ENCODE peak calls at places on chromosomes 12 and 14, in ten cellular contexts. One of them, this sample, is unnamed.
A peak's percentile ranks its signal among the peaks of the same experiment; 100 is the strongest.

GRCh38 chr12:122203301-122203967 is at the start of gene B3GNT4:
- DNase-seq in effector memory CD4-positive, alpha-beta T cell: peak; percentile 65
- DNase-seq in AG04450: no peak
- DNase-seq in PC-9: peak; percentile 76
- DNase-seq in ovary: no peak
- DNase-seq in GM23248: peak; percentile 76
- DNase-seq in WERI-Rb-1: peak; percentile 75
- DNase-seq in SJSA1: no peak
- DNase-seq in tibial artery: peak; percentile 18
- DNase-seq in A549: peak; percentile 79
- DNase-seq in this sample: peak; percentile 54

GRCh38 chr12:47408171-47408871 is 297.5 kb downstream of the RPAP3 start:
- DNase-seq in AG04450: no peak
- DNase-seq in PC-9: peak; percentile 49
- DNase-seq in effector memory CD4-positive, alpha-beta T cell: no peak
- DNase-seq in ovary: no peak
- DNase-seq in GM23248: no peak
- DNase-seq in SJSA1: no peak
- DNase-seq in WERI-Rb-1: no peak
- DNase-seq in A549: peak; percentile 22
- DNase-seq in tibial artery: no peak
- DNase-seq in this sample: peak; percentile 89

GRCh38 chr14:70555890-70556289 is 21.1 kb upstream of the ADAM20 start:
- DNase-seq in ovary: no peak
- DNase-seq in SJSA1: no peak
- DNase-seq in tibial artery: no peak
- DNase-seq in effector memory CD4-positive, alpha-beta T cell: no peak
- DNase-seq in PC-9: no peak
- DNase-seq in WERI-Rb-1: no peak
- DNase-seq in AG04450: no peak
- DNase-seq in GM23248: peak; percentile 55
- DNase-seq in A549: no peak
- DNase-seq in this sample: no peak

GRCh38 chr14:37864861-37865718 is 269.7 kb downstream of the TTC6 start:
- DNase-seq in ovary: no peak
- DNase-seq in PC-9: no peak
- DNase-seq in tibial artery: no peak
- DNase-seq in effector memory CD4-positive, alpha-beta T cell: no peak
- DNase-seq in AG04450: no peak
- DNase-seq in GM23248: peak; percentile 87
- DNase-seq in A549: no peak
- DNase-seq in WERI-Rb-1: no peak
- DNase-seq in SJSA1: no peak
- DNase-seq in this sample: no peak

GRCh38 chr12:6295187-6295811 is 15.2 kb upstream of the PLEKHG6 start:
- DNase-seq in WERI-Rb-1: no peak
- DNase-seq in SJSA1: peak; percentile 85
- DNase-seq in effector memory CD4-positive, alpha-beta T cell: no peak
- DNase-seq in ovary: no peak
- DNase-seq in PC-9: peak; percentile 95
- DNase-seq in tibial artery: no peak
- DNase-seq in GM23248: peak; percentile 93
- DNase-seq in AG04450: peak; percentile 32
- DNase-seq in A549: peak; percentile 93
- DNase-seq in this sample: no peak

GRCh38 chr14:65551019-65551643 is 138.6 kb downstream of the FUT8 start:
- DNase-seq in A549: no peak
- DNase-seq in SJSA1: no peak
- DNase-seq in effector memory CD4-positive, alpha-beta T cell: no peak
- DNase-seq in ovary: no peak
- DNase-seq in AG04450: no peak
- DNase-seq in PC-9: no peak
- DNase-seq in WERI-Rb-1: no peak
- DNase-seq in GM23248: no peak
- DNase-seq in tibial artery: no peak
- DNase-seq in this sample: no peak

GRCh38 chr12:29743801-29744200 is 39.9 kb downstream of the TMTC1 start:
- DNase-seq in GM23248: peak; percentile 78
- DNase-seq in AG04450: peak; percentile 80
- DNase-seq in SJSA1: no peak
- DNase-seq in tibial artery: no peak
- DNase-seq in effector memory CD4-positive, alpha-beta T cell: no peak
- DNase-seq in ovary: no peak
- DNase-seq in A549: no peak
- DNase-seq in PC-9: no peak
- DNase-seq in WERI-Rb-1: peak; percentile 55
- DNase-seq in this sample: no peak

GRCh38 chr12:65490193-65490592 is 211.7 kb downstream of the MSRB3 start:
- DNase-seq in A549: no peak
- DNase-seq in AG04450: no peak
- DNase-seq in WERI-Rb-1: no peak
- DNase-seq in SJSA1: peak; percentile 62
- DNase-seq in effector memory CD4-positive, alpha-beta T cell: no peak
- DNase-seq in PC-9: no peak
- DNase-seq in GM23248: peak; percentile 36
- DNase-seq in ovary: no peak
- DNase-seq in tibial artery: no peak
- DNase-seq in this sample: no peak

GRCh38 chr12:25377475-25378179 is 126.9 kb upstream of the KRAS start:
- DNase-seq in AG04450: peak; percentile 63
- DNase-seq in ovary: no peak
- DNase-seq in PC-9: no peak
- DNase-seq in GM23248: peak; percentile 80
- DNase-seq in SJSA1: no peak
- DNase-seq in tibial artery: no peak
- DNase-seq in effector memory CD4-positive, alpha-beta T cell: peak; percentile 8
- DNase-seq in A549: no peak
- DNase-seq in WERI-Rb-1: no peak
- DNase-seq in this sample: no peak

GRCh38 chr12:6192604-6193380 is 7.4 kb upstream of the CD9 start:
- DNase-seq in ovary: no peak
- DNase-seq in AG04450: no peak
- DNase-seq in tibial artery: no peak
- DNase-seq in WERI-Rb-1: no peak
- DNase-seq in PC-9: no peak
- DNase-seq in SJSA1: no peak
- DNase-seq in effector memory CD4-positive, alpha-beta T cell: no peak
- DNase-seq in GM23248: no peak
- DNase-seq in A549: no peak
- DNase-seq in this sample: no peak

GRCh38 chr12:20451759-20452158 is 83.4 kb downstream of the PDE3A start:
- DNase-seq in GM23248: peak; percentile 62
- DNase-seq in effector memory CD4-positive, alpha-beta T cell: no peak
- DNase-seq in AG04450: no peak
- DNase-seq in WERI-Rb-1: no peak
- DNase-seq in A549: peak; percentile 10
- DNase-seq in SJSA1: peak; percentile 80
- DNase-seq in ovary: no peak
- DNase-seq in tibial artery: no peak
- DNase-seq in PC-9: no peak
- DNase-seq in this sample: no peak

DNA sequence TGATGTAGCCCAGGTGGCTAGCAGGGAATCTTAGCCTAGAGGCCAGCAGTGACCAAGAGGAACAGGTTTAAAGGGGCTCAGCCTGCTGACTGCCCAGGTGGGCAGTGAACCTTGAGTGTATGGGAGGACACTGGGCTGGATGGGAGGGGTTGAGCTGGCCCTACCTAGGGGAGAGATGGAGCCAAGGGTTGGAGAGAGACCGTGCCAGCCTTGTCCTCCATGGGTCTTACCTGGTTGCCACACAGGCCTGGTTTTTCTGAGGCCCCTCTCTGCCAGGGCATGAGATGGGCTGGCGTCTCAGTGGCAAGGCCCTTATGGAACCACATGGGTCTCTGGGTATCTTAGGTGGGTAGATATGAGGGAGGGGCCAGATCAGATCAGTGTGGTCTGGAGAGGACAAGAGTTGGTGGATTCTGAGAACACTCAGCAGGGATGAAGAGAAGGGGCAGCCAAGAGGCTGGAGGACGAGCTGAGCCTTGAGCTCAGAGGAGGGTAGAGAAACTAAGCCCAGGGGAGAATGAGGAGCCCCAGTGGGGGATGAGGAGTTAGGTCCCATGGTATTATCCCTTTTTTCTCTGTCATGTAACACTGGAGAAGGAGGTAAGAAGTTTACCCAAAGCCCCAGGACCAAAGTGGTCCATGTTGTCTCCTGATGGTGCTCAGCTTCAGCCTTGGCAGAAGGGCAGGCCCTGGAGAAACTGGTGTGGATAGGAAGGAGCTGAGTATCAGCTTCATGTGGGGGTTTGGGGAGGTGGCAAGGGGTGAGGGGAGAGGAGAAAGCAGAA is 3.7 kb downstream of the GZMB start:
- DNase-seq in GM23248: no peak
- DNase-seq in effector memory CD4-positive, alpha-beta T cell: no peak
- DNase-seq in A549: no peak
- DNase-seq in AG04450: no peak
- DNase-seq in ovary: no peak
- DNase-seq in PC-9: no peak
- DNase-seq in SJSA1: no peak
- DNase-seq in tibial artery: no peak
- DNase-seq in WERI-Rb-1: no peak
- DNase-seq in this sample: no peak
- H3K27ac ChIP-seq in GM23248: no peak overlapping the region
- H3K27ac ChIP-seq in effector memory CD4-positive, alpha-beta T cell: no peak overlapping the region
- H3K27ac ChIP-seq in A549: no peak overlapping the region
- H3K27ac ChIP-seq in AG04450: no peak overlapping the region
- H3K27ac ChIP-seq in ovary: no peak overlapping the region
- H3K27ac ChIP-seq in PC-9: no peak overlapping the region
- H3K27ac ChIP-seq in SJSA1: no peak overlapping the region
- H3K27ac ChIP-seq in tibial artery: no peak overlapping the region
- H3K27ac ChIP-seq in WERI-Rb-1: no peak overlapping the region
- H3K27ac ChIP-seq in this sample: no peak overlapping the region

GRCh38 chr14:34460295-34460694 is 1.7 kb downstream of the SPTSSA start:
- DNase-seq in PC-9: no peak
- DNase-seq in ovary: no peak
- DNase-seq in AG04450: no peak
- DNase-seq in effector memory CD4-positive, alpha-beta T cell: no peak
- DNase-seq in WERI-Rb-1: no peak
- DNase-seq in SJSA1: no peak
- DNase-seq in A549: no peak
- DNase-seq in tibial artery: no peak
- DNase-seq in GM23248: no peak
- DNase-seq in this sample: no peak
- H3K4me3 ChIP-seq in PC-9: peak overlapping the region; percentile 67
- H3K4me3 ChIP-seq in ovary: no peak overlapping the region
- H3K4me3 ChIP-seq in AG04450: peak overlapping the region; percentile 91
- H3K4me3 ChIP-seq in effector memory CD4-positive, alpha-beta T cell: no peak overlapping the region
- H3K4me3 ChIP-seq in WERI-Rb-1: no peak overlapping the region
- H3K4me3 ChIP-seq in SJSA1: peak overlapping the region; percentile 81
- H3K4me3 ChIP-seq in A549: peak overlapping the region; percentile 79
- H3K4me3 ChIP-seq in tibial artery: no peak overlapping the region
- H3K4me3 ChIP-seq in GM23248: peak overlapping the region; percentile 82
- H3K4me3 ChIP-seq in this sample: peak overlapping the region; percentile 74

GRCh38 chr12:130579231-130579630 is 136.9 kb downstream of the RIMBP2 start:
- DNase-seq in effector memory CD4-positive, alpha-beta T cell: no peak
- DNase-seq in WERI-Rb-1: no peak
- DNase-seq in AG04450: no peak
- DNase-seq in ovary: no peak
- DNase-seq in GM23248: no peak
- DNase-seq in SJSA1: no peak
- DNase-seq in A549: no peak
- DNase-seq in PC-9: no peak
- DNase-seq in tibial artery: no peak
- DNase-seq in this sample: no peak
- H3K9me3 ChIP-seq in effector memory CD4-positive, alpha-beta T cell: peaks cover 3% of the 10 kb centered on the region
- H3K9me3 ChIP-seq in WERI-Rb-1: no peaks in the 10 kb centered on the region
- H3K9me3 ChIP-seq in AG04450: peaks cover 67% of the 10 kb centered on the region
- H3K9me3 ChIP-seq in ovary: no peaks in the 10 kb centered on the region
- H3K9me3 ChIP-seq in GM23248: no peaks in the 10 kb centered on the region
- H3K9me3 ChIP-seq in SJSA1: no peaks in the 10 kb centered on the region
- H3K9me3 ChIP-seq in A549: no peaks in the 10 kb centered on the region
- H3K9me3 ChIP-seq in PC-9: no peaks in the 10 kb centered on the region
- H3K9me3 ChIP-seq in tibial artery: no peaks in the 10 kb centered on the region
- H3K9me3 ChIP-seq in this sample: no peaks in the 10 kb centered on the region

DNA sequence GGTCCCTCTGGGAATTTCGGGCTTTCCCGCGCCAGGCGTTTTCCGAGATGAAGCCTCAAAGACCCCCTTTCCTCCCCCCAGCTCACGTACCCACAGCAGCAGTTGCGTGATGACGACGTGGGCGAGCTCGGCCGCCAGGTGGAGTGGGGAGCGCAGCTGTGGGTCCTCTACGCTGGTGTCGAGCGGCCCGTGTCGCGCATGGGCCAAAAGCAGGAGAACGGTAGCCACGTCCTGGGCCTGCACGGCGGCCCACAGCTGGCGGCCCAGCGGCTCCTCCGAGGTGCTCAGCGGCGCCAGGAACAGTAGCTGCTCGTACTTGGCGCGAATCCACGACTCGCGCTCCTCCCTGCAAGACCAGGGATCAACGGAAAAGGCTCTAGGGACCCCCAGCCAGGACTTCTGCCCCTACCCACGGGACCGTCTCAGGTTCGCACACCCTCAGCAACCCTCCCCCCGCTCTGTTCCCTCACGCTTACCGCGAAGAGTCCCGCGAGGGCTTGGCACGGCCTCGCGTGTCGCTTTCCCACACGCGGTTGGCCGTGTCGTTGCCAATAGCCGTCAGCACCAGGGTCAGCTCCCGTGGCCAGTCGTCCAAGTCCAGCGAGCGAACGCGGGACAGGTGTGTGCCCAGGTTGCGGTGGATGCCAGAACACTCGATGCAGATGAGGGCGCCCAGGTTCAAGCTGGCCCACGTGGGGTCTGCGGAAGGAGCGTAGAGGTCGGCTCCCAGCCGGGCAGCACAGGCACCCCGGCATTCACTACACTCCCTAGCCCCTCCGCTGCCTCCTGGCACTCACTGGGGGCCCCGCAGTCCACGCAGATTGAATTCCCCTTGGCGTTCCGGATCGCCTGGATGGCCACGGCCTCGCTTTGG is 11.4 kb downstream of the AGAP2 start:
- DNase-seq in PC-9: no peak
- DNase-seq in GM23248: peak; percentile 69
- DNase-seq in effector memory CD4-positive, alpha-beta T cell: no peak
- DNase-seq in SJSA1: peak; percentile 96
- DNase-seq in ovary: peak; percentile 56
- DNase-seq in WERI-Rb-1: peak; percentile 52
- DNase-seq in A549: no peak
- DNase-seq in AG04450: no peak
- DNase-seq in tibial artery: no peak
- DNase-seq in this sample: no peak
- H3K27ac ChIP-seq in PC-9: no peak overlapping the region
- H3K27ac ChIP-seq in GM23248: peak overlapping the region; percentile 70
- H3K27ac ChIP-seq in effector memory CD4-positive, alpha-beta T cell: no peak overlapping the region
- H3K27ac ChIP-seq in SJSA1: peak overlapping the region; percentile 58
- H3K27ac ChIP-seq in ovary: no peak overlapping the region
- H3K27ac ChIP-seq in WERI-Rb-1: peak overlapping the region; percentile 76
- H3K27ac ChIP-seq in A549: peak overlapping the region; percentile 98
- H3K27ac ChIP-seq in AG04450: peak overlapping the region; percentile 47
- H3K27ac ChIP-seq in tibial artery: peak overlapping the region; percentile 65
- H3K27ac ChIP-seq in this sample: no peak overlapping the region

This sample was measured in Karpas-422.